ENCODE peak calls at places on chromosome 10, in seven cellular contexts. One of them, this sample, is unnamed.

GRCh38 chr10:93333278-93333978 is 148.7 kb downstream of the MYOF start:
- DNase-seq in prostate gland: no peak
- DNase-seq in stomach: no peak
- DNase-seq in GM23338: peak; percentile 60
- DNase-seq in vagina: no peak
- DNase-seq in spleen: no peak
- DNase-seq in SK-N-SH: no peak
- DNase-seq in this sample: no peak

GRCh38 chr10:34049887-34050286 is 715.4 kb upstream of the NRP1 start:
- DNase-seq in prostate gland: no peak
- DNase-seq in stomach: no peak
- DNase-seq in GM23338: no peak
- DNase-seq in vagina: no peak
- DNase-seq in spleen: peak; percentile 14
- DNase-seq in SK-N-SH: no peak
- DNase-seq in this sample: no peak

GRCh38 chr10:76177945-76178344 is 746.5 kb downstream of the LRMDA start:
- DNase-seq in prostate gland: no peak
- DNase-seq in stomach: no peak
- DNase-seq in GM23338: no peak
- DNase-seq in vagina: no peak
- DNase-seq in spleen: no peak
- DNase-seq in SK-N-SH: no peak
- DNase-seq in this sample: peak; percentile 39

GRCh38 chr10:19111501-19112267 is 63.1 kb downstream of the MALRD1 start:
- DNase-seq in prostate gland: no peak
- DNase-seq in stomach: no peak
- DNase-seq in GM23338: peak; percentile 20
- DNase-seq in vagina: no peak
- DNase-seq in spleen: no peak
- DNase-seq in SK-N-SH: peak; percentile 28
- DNase-seq in this sample: no peak

GRCh38 chr10:128859738-128860386 is 607.2 kb upstream of the MGMT start:
- DNase-seq in prostate gland: no peak
- DNase-seq in stomach: peak; percentile 44
- DNase-seq in GM23338: peak; percentile 75
- DNase-seq in vagina: no peak
- DNase-seq in spleen: no peak
- DNase-seq in SK-N-SH: peak; percentile 38
- DNase-seq in this sample: peak; percentile 24

GRCh38 chr10:119350529-119351001 is 143.2 kb downstream of the GRK5 start:
- DNase-seq in prostate gland: peak; percentile 33
- DNase-seq in stomach: peak; percentile 51
- DNase-seq in GM23338: no peak
- DNase-seq in vagina: no peak
- DNase-seq in spleen: no peak
- DNase-seq in SK-N-SH: no peak
- DNase-seq in this sample: no peak

GRCh38 chr10:92125169-92125543 is 165.7 kb downstream of the CPEB3 start:
- DNase-seq in prostate gland: no peak
- DNase-seq in stomach: no peak
- DNase-seq in GM23338: no peak
- DNase-seq in vagina: no peak
- DNase-seq in spleen: no peak
- DNase-seq in SK-N-SH: no peak
- DNase-seq in this sample: no peak

GRCh38 chr10:53111529-53111928 is 338.9 kb upstream of the MBL2 start:
- DNase-seq in prostate gland: no peak
- DNase-seq in stomach: no peak
- DNase-seq in GM23338: no peak
- DNase-seq in vagina: no peak
- DNase-seq in spleen: peak; percentile 62
- DNase-seq in SK-N-SH: no peak
- DNase-seq in this sample: no peak

GRCh38 chr10:13317474-13317873 is 17.6 kb upstream of the PHYH start:
- DNase-seq in prostate gland: no peak
- DNase-seq in stomach: no peak
- DNase-seq in GM23338: peak; percentile 47
- DNase-seq in vagina: no peak
- DNase-seq in spleen: peak; percentile 78
- DNase-seq in SK-N-SH: no peak
- DNase-seq in this sample: no peak

GRCh38 chr10:23110722-23111660 is 15.6 kb downstream of the MSRB2 start:
- DNase-seq in prostate gland: no peak
- DNase-seq in stomach: no peak
- DNase-seq in GM23338: no peak
- DNase-seq in vagina: no peak
- DNase-seq in spleen: peak; percentile 66
- DNase-seq in SK-N-SH: peak; percentile 64
- DNase-seq in this sample: no peak

GRCh38 chr10:57964371-57964770 is 303.3 kb downstream of the IPMK start:
- DNase-seq in prostate gland: no peak
- DNase-seq in stomach: no peak
- DNase-seq in GM23338: no peak
- DNase-seq in vagina: no peak
- DNase-seq in spleen: no peak
- DNase-seq in SK-N-SH: no peak
- DNase-seq in this sample: no peak

GRCh38 chr10:98438715-98439114 is 8.0 kb downstream of the HPS1 start:
- DNase-seq in prostate gland: no peak
- DNase-seq in stomach: no peak
- DNase-seq in GM23338: no peak
- DNase-seq in vagina: no peak
- DNase-seq in spleen: no peak
- DNase-seq in SK-N-SH: no peak
- DNase-seq in this sample: no peak

GRCh38 chr10:30553018-30553624 is 76.4 kb downstream of the LYZL2 start:
- DNase-seq in prostate gland: no peak
- DNase-seq in stomach: no peak
- DNase-seq in GM23338: peak; percentile 82
- DNase-seq in vagina: no peak
- DNase-seq in spleen: no peak
- DNase-seq in SK-N-SH: no peak
- DNase-seq in this sample: no peak

GRCh38 chr10:69316313-69317059 is 38.2 kb downstream of the HK1 start:
- DNase-seq in prostate gland: no peak
- DNase-seq in stomach: no peak
- DNase-seq in GM23338: no peak
- DNase-seq in vagina: no peak
- DNase-seq in spleen: no peak
- DNase-seq in SK-N-SH: no peak
- DNase-seq in this sample: no peak

GRCh38 chr10:132614431-132615341 is 77.1 kb downstream of the INPP5A start:
- DNase-seq in prostate gland: no peak
- DNase-seq in stomach: no peak
- DNase-seq in GM23338: no peak
- DNase-seq in vagina: no peak
- DNase-seq in spleen: peak; percentile 59
- DNase-seq in SK-N-SH: peak; percentile 13
- DNase-seq in this sample: no peak

DNA sequence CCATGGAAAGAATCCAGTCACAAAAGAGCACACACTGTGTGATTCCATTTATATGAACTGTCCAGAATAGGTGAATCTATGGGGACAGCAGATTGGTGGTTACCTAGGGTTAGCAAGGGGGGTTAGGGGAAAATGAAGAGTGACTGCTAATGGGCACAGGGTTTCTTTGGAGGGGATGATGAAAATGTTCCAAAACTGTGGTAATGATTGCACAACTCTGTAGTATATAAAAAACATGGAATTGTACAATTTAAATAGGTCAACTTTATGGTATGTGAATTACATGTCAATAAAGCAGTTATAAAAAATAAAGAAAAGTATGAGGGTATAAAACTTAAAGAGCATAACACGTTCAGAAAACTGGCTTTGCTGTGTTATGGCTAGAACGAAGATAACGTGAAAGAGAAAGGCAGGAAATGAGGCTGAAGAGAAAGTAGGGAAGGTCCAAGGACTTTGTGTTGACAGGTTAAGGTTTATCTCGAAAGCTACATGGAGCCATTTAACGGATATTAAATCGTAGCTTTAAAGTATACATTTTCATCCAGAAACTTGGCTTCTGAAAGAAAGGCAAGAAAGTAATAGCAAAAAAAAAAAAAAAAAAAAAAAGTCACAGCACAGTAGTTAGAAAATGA is 26.4 kb upstream of the MSS51 start:
- DNase-seq in prostate gland: no peak
- DNase-seq in stomach: no peak
- DNase-seq in GM23338: no peak
- DNase-seq in vagina: no peak
- DNase-seq in spleen: no peak
- DNase-seq in SK-N-SH: no peak
- DNase-seq in this sample: no peak
- H3K36me3 ChIP-seq in prostate gland: no peaks in the 10 kb centered on the region
- H3K36me3 ChIP-seq in stomach: peaks cover 53% of the 10 kb centered on the region
- H3K36me3 ChIP-seq in GM23338: no peaks in the 10 kb centered on the region
- H3K36me3 ChIP-seq in vagina: no peaks in the 10 kb centered on the region
- H3K36me3 ChIP-seq in spleen: no peaks in the 10 kb centered on the region
- H3K36me3 ChIP-seq in SK-N-SH: peaks cover 32% of the 10 kb centered on the region
- H3K36me3 ChIP-seq in this sample: peaks cover 35% of the 10 kb centered on the region

DNA sequence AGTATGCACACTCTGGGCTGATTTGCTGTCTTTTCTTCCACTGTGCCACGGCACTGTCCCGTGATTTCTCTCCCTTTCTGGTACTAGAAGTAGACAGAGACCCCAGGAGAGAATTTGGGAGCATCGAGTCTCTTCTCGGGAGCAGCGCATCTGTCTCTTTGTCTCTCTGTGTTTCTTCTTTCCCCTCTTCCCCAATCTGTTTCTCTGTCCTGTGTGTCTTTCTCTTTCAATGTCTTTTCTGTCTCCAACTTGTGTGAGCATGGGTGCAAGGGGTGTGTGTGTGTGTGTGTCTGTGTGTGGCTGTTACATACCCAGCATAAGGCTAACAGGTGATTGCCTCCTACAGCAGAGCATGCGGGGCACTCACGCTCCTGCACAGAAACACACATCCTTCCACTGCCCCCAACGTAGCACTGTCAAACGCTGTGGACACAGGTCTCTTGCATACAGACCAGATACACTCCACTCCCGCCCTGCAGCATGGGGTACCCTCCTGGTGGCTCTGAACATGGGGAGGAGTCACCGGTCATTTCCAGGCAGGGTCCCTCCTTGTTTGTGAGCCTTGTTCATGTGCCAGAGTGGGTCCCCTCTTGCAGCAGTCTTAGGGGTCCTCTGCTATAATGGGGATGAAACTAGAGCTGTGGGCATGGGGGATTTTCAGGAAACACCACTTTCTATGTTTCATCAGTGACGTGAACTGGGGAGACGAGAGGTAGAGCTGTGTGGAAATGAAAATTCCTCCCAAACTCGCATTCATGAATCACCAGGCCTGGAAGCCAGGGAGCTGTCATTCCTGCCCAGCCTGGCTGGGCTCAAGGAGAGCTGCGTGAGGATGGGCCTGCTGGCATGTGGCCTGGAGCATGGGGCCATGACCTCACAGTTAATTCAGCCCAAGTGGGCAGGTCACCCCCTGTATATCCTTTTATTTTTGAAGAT is 955 bp downstream of the ADAMTS14 start:
- DNase-seq in prostate gland: no peak
- DNase-seq in stomach: no peak
- DNase-seq in GM23338: peak; percentile 39
- DNase-seq in vagina: no peak
- DNase-seq in spleen: no peak
- DNase-seq in SK-N-SH: peak; percentile 68
- DNase-seq in this sample: no peak
- TF ChIP-seq POLR2AphosphoS5 in prostate gland: no peak
- TF ChIP-seq POLR2AphosphoS5 in stomach: no peak
- TF ChIP-seq POLR2AphosphoS5 in GM23338: no peak
- TF ChIP-seq POLR2AphosphoS5 in vagina: no peak
- TF ChIP-seq POLR2AphosphoS5 in spleen: no peak
- TF ChIP-seq POLR2AphosphoS5 in SK-N-SH: peak; percentile 40
- TF ChIP-seq POLR2AphosphoS5 in this sample: no peak

DNA sequence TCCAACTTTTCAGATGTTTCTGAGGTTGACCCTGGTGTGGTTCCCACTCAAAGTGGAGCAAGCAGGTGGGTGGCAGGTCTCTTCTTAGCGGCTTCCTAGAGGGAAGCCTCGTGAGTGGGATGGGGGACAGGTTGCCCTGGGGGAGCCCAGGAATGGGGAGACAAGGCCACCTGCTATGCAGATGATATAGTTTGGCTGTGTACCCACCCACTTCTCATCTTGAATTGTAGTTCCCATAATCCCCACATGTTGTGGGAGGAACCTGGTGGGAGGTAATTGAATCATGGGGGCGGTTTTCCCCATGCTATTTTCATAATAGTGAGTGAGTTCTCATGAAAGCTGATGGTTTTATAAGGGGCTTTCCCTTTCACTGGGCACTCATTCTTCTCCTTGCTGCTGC is 68.3 kb downstream of the KIAA1217 start:
- DNase-seq in prostate gland: no peak
- DNase-seq in stomach: no peak
- DNase-seq in GM23338: no peak
- DNase-seq in vagina: no peak
- DNase-seq in spleen: no peak
- DNase-seq in SK-N-SH: no peak
- DNase-seq in this sample: no peak
- H3K27ac ChIP-seq in prostate gland: no peak overlapping the region
- H3K27ac ChIP-seq in stomach: no peak overlapping the region
- H3K27ac ChIP-seq in GM23338: no peak overlapping the region
- H3K27ac ChIP-seq in vagina: no peak overlapping the region
- H3K27ac ChIP-seq in spleen: no peak overlapping the region
- H3K27ac ChIP-seq in SK-N-SH: no peak overlapping the region
- H3K27ac ChIP-seq in this sample: no peak overlapping the region

GRCh38 chr10:27998178-27998953 is 513 bp downstream of the ODAD2 start:
- DNase-seq in prostate gland: peak; percentile 8
- DNase-seq in stomach: no peak
- DNase-seq in GM23338: peak; percentile 83
- DNase-seq in vagina: no peak
- DNase-seq in spleen: peak; percentile 79
- DNase-seq in SK-N-SH: peak; percentile 9
- DNase-seq in this sample: no peak

GRCh38 chr10:27997865-27998177 is 1.1 kb downstream of the ODAD2 start:
- DNase-seq in prostate gland: no peak
- DNase-seq in stomach: no peak
- DNase-seq in GM23338: no peak
- DNase-seq in vagina: no peak
- DNase-seq in spleen: no peak
- DNase-seq in SK-N-SH: no peak
- DNase-seq in this sample: no peak

GRCh38 chr10:27998954-27999275 is at the start of gene ODAD2:
- DNase-seq in prostate gland: no peak
- DNase-seq in stomach: no peak
- DNase-seq in GM23338: peak; percentile 70
- DNase-seq in vagina: no peak
- DNase-seq in spleen: no peak
- DNase-seq in SK-N-SH: no peak
- DNase-seq in this sample: no peak

GRCh38 chr10:27995311-27995710 is 3.6 kb downstream of the ODAD2 start:
- DNase-seq in prostate gland: no peak
- DNase-seq in stomach: no peak
- DNase-seq in GM23338: peak; percentile 27
- DNase-seq in vagina: no peak
- DNase-seq in spleen: no peak
- DNase-seq in SK-N-SH: no peak
- DNase-seq in this sample: no peak
- H3K36me3 ChIP-seq in prostate gland: no peaks in the 10 kb centered on the region
- H3K36me3 ChIP-seq in stomach: no peaks in the 10 kb centered on the region
- H3K36me3 ChIP-seq in GM23338: no peaks in the 10 kb centered on the region
- H3K36me3 ChIP-seq in vagina: no peaks in the 10 kb centered on the region
- H3K36me3 ChIP-seq in spleen: no peaks in the 10 kb centered on the region
- H3K36me3 ChIP-seq in SK-N-SH: no peaks in the 10 kb centered on the region
- H3K36me3 ChIP-seq in this sample: no peaks in the 10 kb centered on the region

This sample was measured in esophagus muscularis mucosa.